ENCODE peak calls at places on chromosomes 12 and 14, in ten cellular contexts. L is NB4, Y is amniotic stem cell, N is IMR-90, G is NCI-H2171 treated with DMSO at 0.1 percent for 48 hours, R is DMS153, P is NCI-H1436, Z is psoas muscle, F is A172, Q is GM03348. O is an unnamed sample.

GRCh38 chr12:51434305-51434704 is 9.7 kb downstream of the SLC4A8 start:
- DNase-seq in P (no peak), Z (no peak), N (no peak), G (peak; percentile 29), Y (no peak), F (no peak), R (no peak), L (no peak), Q (no peak), O (no peak)

GRCh38 chr14:102262894-102263462 is 42.0 kb downstream of the MOK start:
- DNase-seq in Z (no peak), L (peak; percentile 70), R (peak; percentile 26), Y (no peak), G (peak; percentile 93), Q (no peak), N (peak; percentile 60), P (peak; percentile 45), F (peak; percentile 25), O (no peak)

GRCh38 chr12:56153291-56154065 is 1.1 kb downstream of the MYL6B start:
- DNase-seq in R (no peak), F (no peak), L (no peak), N (no peak), P (no peak), Z (no peak), Q (no peak), Y (no peak), G (no peak), O (no peak)

GRCh38 chr12:30457621-30458289 is 237.9 kb downstream of the IPO8 start:
- DNase-seq in F (peak; percentile 78), L (peak; percentile 62), R (peak; percentile 12), N (peak; percentile 64), Q (peak; percentile 75), G (peak; percentile 46), Z (no peak), P (no peak), Y (peak; percentile 14), O (no peak)

GRCh38 chr12:13154851-13155250 is 41.7 kb upstream of the EMP1 start:
- DNase-seq in Z (no peak), Y (no peak), R (no peak), P (no peak), G (no peak), N (no peak), L (no peak), Q (no peak), F (no peak), O (no peak)

GRCh38 chr14:36988568-36988967 is 183.8 kb downstream of the SLC25A21 start:
- DNase-seq in N (peak; percentile 67), Q (no peak), P (no peak), G (no peak), Y (peak; percentile 38), L (no peak), F (no peak), Z (no peak), R (no peak), O (no peak)

GRCh38 chr12:113844495-113845175 is 121.5 kb downstream of the RBM19 start:
- DNase-seq in Z (no peak), G (peak; percentile 95), L (peak; percentile 26), R (no peak), Q (no peak), Y (no peak), N (no peak), P (peak; percentile 49), F (peak; percentile 59), O (no peak)

GRCh38 chr14:90191154-90191553 is 65.2 kb upstream of the PSMC1 start:
- DNase-seq in Z (no peak), Y (no peak), Q (no peak), G (no peak), P (no peak), F (no peak), L (no peak), R (no peak), N (no peak), O (no peak)

GRCh38 chr14:53951661-53952265 is 4.9 kb downstream of the BMP4 start:
- DNase-seq in N (no peak), F (no peak), Q (no peak), R (no peak), P (no peak), L (no peak), G (no peak), Y (no peak), Z (no peak), O (no peak)